ENCODE peak calls at places on chromosomes 5 and 9, in seven cellular contexts. A, L, W, Q, R, Z and B are unnamed samples.

GRCh38 chr5:80607832-80608231 is 37.8 kb upstream of the ANKRD34B start:
- DNase-seq in Z (no peak), A (no peak), R (no peak), L (no peak), Q (no peak), W (no peak), B (no peak)

GRCh38 chr9:92180669-92181181 is 65.5 kb upstream of the SPTLC1 start:
- DNase-seq in A (no peak), R (peak; percentile 94), L (no peak), W (no peak), Q (no peak), Z (no peak), B (peak; percentile 82)

GRCh38 chr5:136066705-136067271 is 38.0 kb downstream of the TGFBI start:
- DNase-seq in A (no peak), Q (no peak), Z (no peak), R (peak; percentile 88), W (no peak), L (peak; percentile 21), B (no peak)

GRCh38 chr9:135760465-135760864 is 58.5 kb downstream of the KCNT1 start:
- DNase-seq in L (no peak), Q (no peak), Z (no peak), A (no peak), W (no peak), R (no peak), B (no peak)

GRCh38 chr9:123425261-123425821 is 69.3 kb downstream of the CRB2 start:
- DNase-seq in W (peak; percentile 17), Q (no peak), Z (no peak), A (no peak), R (no peak), L (no peak), B (no peak)

GRCh38 chr9:70874451-70874850 is 247.0 kb downstream of the TRPM3 start:
- DNase-seq in L (no peak), A (no peak), Z (no peak), Q (no peak), W (no peak), R (peak; percentile 1), B (no peak)

GRCh38 chr9:137393176-137394150 is 29.5 kb downstream of the EXD3 start:
- DNase-seq in R (no peak), A (no peak), W (no peak), Z (no peak), Q (no peak), L (no peak), B (no peak)

GRCh38 chr5:161719157-161719556 is 33.6 kb downstream of the GABRA6 start:
- DNase-seq in A (no peak), W (no peak), Q (no peak), R (no peak), L (no peak), Z (no peak), B (no peak)

GRCh38 chr5:138210985-138211384 is 2.1 kb downstream of the CDC23 start:
- DNase-seq in Z (no peak), L (no peak), R (no peak), Q (no peak), A (no peak), W (no peak), B (no peak)

GRCh38 chr9:129776938-129777768 is 24.3 kb upstream of the PTGES start:
- DNase-seq in L (peak; percentile 47), Z (peak; percentile 97), A (no peak), Q (peak; percentile 49), W (peak; percentile 40), R (peak; percentile 100), B (peak; percentile 51)

GRCh38 chr9:110762783-110763182 is 94.2 kb downstream of the MUSK start:
- DNase-seq in A (no peak), W (no peak), Q (no peak), R (peak; percentile 34), Z (no peak), L (no peak), B (no peak)

GRCh38 chr5:24381861-24382460 is 262.8 kb downstream of the CDH10 start:
- DNase-seq in Q (no peak), R (no peak), A (peak; percentile 5), Z (no peak), W (no peak), L (no peak), B (no peak)

GRCh38 chr5:113232246-113232645 is 202.5 kb downstream of the TSSK1B start:
- DNase-seq in L (no peak), Z (no peak), Q (no peak), A (no peak), R (peak; percentile 80), W (no peak), B (no peak)

GRCh38 chr5:176533894-176534611 is 3.1 kb downstream of the RNF44 start:
- DNase-seq in Q (no peak), W (no peak), Z (no peak), L (peak; percentile 78), A (peak; percentile 31), R (peak; percentile 32), B (no peak)

GRCh38 chr9:87547665-87548064 is 50.0 kb downstream of the DAPK1 start:
- DNase-seq in R (no peak), W (no peak), Q (no peak), L (peak; percentile 48), A (no peak), Z (no peak), B (no peak)

GRCh38 chr9:127557466-127557869 is 54.6 kb upstream of the STXBP1 start:
- DNase-seq in Z (no peak), L (no peak), R (peak; percentile 65), A (peak; percentile 58), Q (no peak), W (no peak), B (no peak)

GRCh38 chr5:131589510-131590348 is 45.3 kb downstream of the RAPGEF6 start:
- DNase-seq in A (peak; percentile 70), Q (no peak), R (peak; percentile 63), Z (no peak), W (no peak), L (peak; percentile 22), B (no peak)

GRCh38 chr5:179608131-179608581 is 15.3 kb downstream of the HNRNPH1 start:
- DNase-seq in Z (no peak), L (no peak), A (no peak), R (no peak), W (peak; percentile 16), Q (no peak), B (no peak)

GRCh38 chr9:119036969-119037368 is 332.3 kb downstream of the BRINP1 start:
- DNase-seq in Z (no peak), R (no peak), Q (no peak), A (no peak), L (no peak), W (no peak), B (no peak)

GRCh38 chr9:129237195-129237611 is 59.1 kb upstream of the IER5L start:
- DNase-seq in L (no peak), Q (no peak), Z (no peak), A (no peak), R (peak; percentile 76), W (peak; percentile 37), B (no peak)

GRCh38 chr5:179239256-179240135 is 105.8 kb downstream of the ADAMTS2 start:
- DNase-seq in W (no peak), Q (no peak), A (no peak), R (no peak), L (no peak), Z (no peak), B (peak; percentile 22)

GRCh38 chr5:42912184-42912766 is 100.6 kb upstream of the SELENOP start:
- DNase-seq in A (peak; percentile 10), Q (peak; percentile 27), W (no peak), Z (no peak), L (no peak), R (peak; percentile 67), B (no peak)

GRCh38 chr9:130844028-130844427 is 9.0 kb downstream of the ABL1 start:
- DNase-seq in A (no peak), L (no peak), W (no peak), Q (no peak), Z (peak; percentile 46), R (no peak), B (no peak)

GRCh38 chr9:126703330-126704156 is 89.8 kb downstream of the LMX1B start:
- DNase-seq in R (no peak), L (peak; percentile 2), A (no peak), W (no peak), Z (no peak), Q (no peak), B (no peak)

GRCh38 chr5:176776916-176777315 is 33.4 kb upstream of the UNC5A start:
- DNase-seq in Q (no peak), W (no peak), A (no peak), L (no peak), Z (no peak), R (no peak), B (no peak)

DNA sequence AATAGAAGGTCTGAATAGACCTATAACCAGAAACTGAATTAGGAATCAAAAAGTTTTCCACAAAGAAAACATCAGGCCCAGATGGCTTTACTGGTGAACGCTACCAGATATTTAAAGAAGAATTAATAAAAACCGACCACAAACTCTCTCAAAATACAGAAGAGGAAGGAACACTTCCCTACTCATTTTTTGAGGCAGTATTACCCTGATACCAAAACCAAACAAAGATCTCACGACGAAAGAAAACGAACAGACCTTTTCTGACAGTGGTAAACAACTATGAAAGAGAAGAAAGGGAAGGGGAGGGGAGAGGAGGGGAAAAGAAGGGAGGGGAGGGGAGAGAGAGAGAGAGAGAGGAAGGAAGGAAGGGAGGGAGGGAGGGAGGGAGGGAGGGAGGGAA is 13.5 kb downstream of the B4GALT1 start:
- DNase-seq in L (no peak), W (no peak), A (no peak), R (no peak), Z (no peak), Q (no peak), B (no peak)
- H3K27ac ChIP-seq in L (no peak overlapping the region), W (no peak overlapping the region), A (no peak overlapping the region), R (no peak overlapping the region), Z (no peak overlapping the region), Q (no peak overlapping the region), B (no peak overlapping the region)

GRCh38 chr5:68544091-68544655 is 328.6 kb downstream of the PIK3R1 start:
- DNase-seq in Z (no peak), L (no peak), R (no peak), W (no peak), A (no peak), Q (peak; percentile 61), B (no peak)
- H3K27ac ChIP-seq in Z (no peak overlapping the region), L (no peak overlapping the region), R (no peak overlapping the region), W (no peak overlapping the region), A (no peak overlapping the region), Q (peak overlapping the region; percentile 1), B (no peak overlapping the region)

GRCh38 chr5:9284781-9285307 is 261.0 kb downstream of the SEMA5A start:
- DNase-seq in R (peak; percentile 83), L (no peak), Q (no peak), W (no peak), Z (no peak), A (peak; percentile 29), B (no peak)
- H3K27ac ChIP-seq in R (peak overlapping the region; percentile 76), L (no peak overlapping the region), Q (no peak overlapping the region), W (no peak overlapping the region), Z (peak overlapping the region; percentile 63), A (peak overlapping the region; percentile 76), B (no peak overlapping the region)

GRCh38 chr5:67238191-67238590 is 41.6 kb upstream of the CD180 start:
- DNase-seq in W (no peak), Z (no peak), R (no peak), Q (no peak), L (no peak), A (no peak), B (no peak)
- H3K27ac ChIP-seq in W (no peak overlapping the region), Z (no peak overlapping the region), R (no peak overlapping the region), Q (peak overlapping the region; percentile 38), L (no peak overlapping the region), A (no peak overlapping the region), B (no peak overlapping the region)

GRCh38 chr9:134553061-134553891 is 88.3 kb upstream of the COL5A1 start:
- DNase-seq in Q (no peak), R (no peak), A (no peak), Z (no peak), W (no peak), L (no peak), B (no peak)
- H3K27ac ChIP-seq in Q (no peak overlapping the region), R (no peak overlapping the region), A (no peak overlapping the region), Z (peak overlapping the region; percentile 16), W (no peak overlapping the region), L (no peak overlapping the region), B (no peak overlapping the region)

GRCh38 chr5:52808316-52808901 is 20.7 kb downstream of the ITGA1 start:
- DNase-seq in W (no peak), Z (no peak), L (no peak), A (no peak), Q (no peak), R (no peak), B (no peak)
- H3K27ac ChIP-seq in W (no peak overlapping the region), Z (peak overlapping the region; percentile 74), L (no peak overlapping the region), A (no peak overlapping the region), Q (no peak overlapping the region), R (no peak overlapping the region), B (no peak overlapping the region)